ENCODE peak calls at places on chromosomes 6 and 20, in five cellular contexts. Z is uterus, K is hepatocyte, I is MM.1S, O is sigmoid colon. H is an unnamed sample.

GRCh38 chr6:35391240-35391968 is 49.0 kb downstream of the PPARD start:
- DNase-seq in O (no peak), I (no peak), Z (no peak), K (no peak), H (peak; percentile 12)

GRCh38 chr20:7195704-7196103 is 428.2 kb downstream of the BMP2 start:
- DNase-seq in O (no peak), K (no peak), Z (no peak), I (no peak), H (no peak)

GRCh38 chr6:107716688-107717089 is 107.4 kb downstream of the SCML4 start:
- DNase-seq in K (no peak), Z (no peak), I (peak; percentile 94), O (no peak), H (peak; percentile 40)

GRCh38 chr6:43504756-43505593 is 5.2 kb downstream of the LRRC73 start:
- DNase-seq in K (no peak), O (no peak), I (no peak), Z (no peak), H (no peak)

GRCh38 chr6:107786179-107786578 is 37.9 kb downstream of the SCML4 start:
- DNase-seq in O (no peak), K (no peak), Z (no peak), I (no peak), H (no peak)

GRCh38 chr20:25278636-25279361 is 30.9 kb downstream of the PYGB start:
- DNase-seq in Z (peak; percentile 11), O (peak; percentile 62), I (no peak), K (no peak), H (no peak)

GRCh38 chr6:89048985-89049384 is 31.6 kb upstream of the PNRC1 start:
- DNase-seq in I (no peak), K (peak; percentile 30), Z (no peak), O (no peak), H (no peak)

GRCh38 chr6:121222656-121223055 is 111.6 kb downstream of the TBC1D32 start:
- DNase-seq in K (peak; percentile 15), I (no peak), Z (no peak), O (no peak), H (no peak)

GRCh38 chr6:100620085-100620484 is 155.4 kb upstream of the SIM1 start:
- DNase-seq in I (no peak), K (no peak), O (no peak), Z (no peak), H (no peak)

GRCh38 chr20:40663991-40664880 is 24.8 kb downstream of the MAFB start:
- DNase-seq in O (no peak), Z (no peak), K (no peak), I (no peak), H (no peak)

GRCh38 chr6:170046786-170047626 is 243.9 kb downstream of the DLL1 start:
- DNase-seq in I (no peak), K (no peak), Z (peak; percentile 6), O (peak; percentile 50), H (no peak)

GRCh38 chr6:74170118-74170517 is 474.1 kb downstream of the CD109 start:
- DNase-seq in O (no peak), I (no peak), K (no peak), Z (no peak), H (no peak)

GRCh38 chr6:33822575-33823395 is 19.0 kb upstream of the MLN start:
- DNase-seq in O (no peak), I (no peak), Z (no peak), K (no peak), H (peak; percentile 24)

GRCh38 chr6:56756219-56756789 is 113.6 kb upstream of the DST start:
- DNase-seq in O (no peak), Z (no peak), K (no peak), I (no peak), H (no peak)
- H3K4me1 ChIP-seq in O (no peaks in the 10 kb centered on the region), Z (no peaks in the 10 kb centered on the region), K (peaks cover 23% of the 10 kb centered on the region), I (peaks cover 58% of the 10 kb centered on the region), H (peaks cover 15% of the 10 kb centered on the region)

GRCh38 chr6:136016228-136017225 is 165.0 kb downstream of the PDE7B start:
- DNase-seq in I (no peak), Z (no peak), O (no peak), K (no peak), H (no peak)

GRCh38 chr6:136012198-136012884 is 160.8 kb downstream of the PDE7B start:
- DNase-seq in O (no peak), I (no peak), K (no peak), Z (no peak), H (no peak)

GRCh38 chr6:136012948-136013347 is 161.4 kb downstream of the PDE7B start:
- DNase-seq in I (no peak), K (no peak), Z (no peak), O (no peak), H (no peak)

GRCh38 chr6:136015531-136015930 is 164.0 kb downstream of the PDE7B start:
- DNase-seq in K (no peak), Z (no peak), I (no peak), O (no peak), H (no peak)

DNA sequence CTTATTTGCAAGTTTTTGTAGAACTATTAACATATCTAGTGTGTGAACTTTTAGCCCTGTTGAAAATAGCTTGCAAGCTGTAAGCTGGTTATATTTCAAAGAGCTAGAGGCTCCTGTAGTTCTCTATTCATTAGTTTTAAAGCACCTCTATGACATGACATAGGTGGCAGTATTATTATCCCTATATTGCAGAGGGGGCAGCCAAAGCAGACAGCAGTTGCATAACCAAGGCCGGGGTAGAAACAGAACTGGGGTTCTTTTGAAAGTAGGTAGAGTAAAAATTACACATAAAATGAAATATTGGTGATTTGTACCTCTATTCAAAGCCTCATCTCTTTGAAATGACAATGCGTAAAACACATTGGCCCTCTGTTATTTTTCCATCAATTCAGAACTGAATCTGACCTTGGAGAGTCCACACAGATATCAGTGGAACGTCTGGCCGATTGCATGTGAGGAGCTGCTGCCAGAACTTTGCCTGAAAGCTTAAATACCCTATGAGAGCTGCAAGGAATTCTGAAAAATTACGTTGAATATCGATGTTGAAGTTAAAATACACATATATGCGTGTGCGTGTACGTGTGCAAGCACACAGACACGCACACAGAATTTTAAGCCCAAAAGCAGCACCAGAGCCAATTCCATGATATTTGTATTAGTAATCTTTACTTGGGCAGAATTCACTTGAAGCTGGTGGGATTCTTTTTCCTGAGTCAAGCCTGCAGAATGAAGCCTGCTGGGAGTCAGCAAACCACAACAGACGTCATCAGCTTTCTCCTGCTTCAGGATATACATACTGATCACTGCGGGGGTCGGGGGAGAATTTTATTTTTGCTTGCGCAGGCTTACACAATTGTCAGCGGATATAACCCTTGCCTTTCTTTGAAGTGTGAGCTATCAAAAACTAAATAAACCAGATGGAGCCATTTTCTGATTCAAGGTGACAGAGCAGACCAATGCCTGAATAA is 163.2 kb downstream of the PDE7B start:
- DNase-seq in K (no peak), I (no peak), Z (no peak), O (no peak), H (peak; percentile 56)
- H3K4me3 ChIP-seq in K (no peak overlapping the region), I (no peak overlapping the region), Z (no peak overlapping the region), O (no peak overlapping the region), H (peak overlapping the region; percentile 28)

GRCh38 chr20:15628954-15629353 is 944.3 kb downstream of the KIF16B start:
- DNase-seq in I (no peak), K (no peak), O (no peak), Z (no peak), H (no peak)
- H3K9me3 ChIP-seq in I (no peaks in the 10 kb centered on the region), K (no peaks in the 10 kb centered on the region), O (no peaks in the 10 kb centered on the region), Z (no peaks in the 10 kb centered on the region), H (no peaks in the 10 kb centered on the region)

DNA sequence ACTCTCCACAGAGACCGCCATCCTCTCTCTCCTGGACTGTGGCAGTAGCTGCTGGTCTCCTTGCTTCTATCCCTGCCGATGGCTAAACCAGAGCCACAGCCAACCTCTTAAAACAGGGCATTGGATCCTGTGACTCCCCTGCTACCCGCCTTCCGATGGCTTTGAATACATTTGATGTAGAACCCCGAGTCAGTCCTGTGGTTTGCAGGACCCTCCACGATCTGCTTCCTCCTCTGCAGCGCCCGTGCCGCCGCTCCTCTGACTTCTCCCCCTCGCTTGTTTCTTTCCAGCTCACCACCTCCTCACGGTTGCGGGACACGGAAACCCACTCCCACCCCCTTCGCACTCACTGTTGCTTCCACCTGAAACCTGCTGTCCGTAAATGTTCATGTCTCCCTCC is 68.0 kb downstream of the GFOD1 start:
- DNase-seq in I (no peak), Z (no peak), O (no peak), K (no peak), H (no peak)
- H3K4me1 ChIP-seq in I (no peaks in the 10 kb centered on the region), Z (peaks cover 7% of the 10 kb centered on the region), O (no peaks in the 10 kb centered on the region), K (peaks cover 12% of the 10 kb centered on the region), H (no peaks in the 10 kb centered on the region)

GRCh38 chr20:19504251-19504650 is 253.8 kb upstream of the RIN2 start:
- DNase-seq in I (no peak), K (no peak), O (no peak), Z (no peak), H (no peak)
- H3K4me3 ChIP-seq in I (no peak overlapping the region), K (no peak overlapping the region), O (no peak overlapping the region), Z (no peak overlapping the region), H (no peak overlapping the region)